ENCODE peak calls at places on chromosomes 12 and 14, in six cellular contexts. E, C, T, I, K and P are unnamed samples.

GRCh38 chr14:73696466-73697390 is 17.5 kb downstream of the PNMA1 start:
- DNase-seq in E (no peak), C (no peak), T (no peak), I (no peak), K (no peak), P (no peak)

GRCh38 chr12:103986823-103987222 is 21.2 kb downstream of the TDG start:
- DNase-seq in E (no peak), C (no peak), T (no peak), I (no peak), K (no peak), P (no peak)

GRCh38 chr14:105411017-105411941 is 8.3 kb upstream of the MTA1 start:
- DNase-seq in E (no peak), C (no peak), T (no peak), I (peak; percentile 69), K (no peak), P (peak; percentile 71)

GRCh38 chr14:102528441-102529170 is 19.0 kb upstream of the ANKRD9 start:
- DNase-seq in E (no peak), C (no peak), T (no peak), I (no peak), K (no peak), P (no peak)

GRCh38 chr12:128755565-128755964 is 68.2 kb downstream of the SLC15A4 start:
- DNase-seq in E (no peak), C (no peak), T (no peak), I (no peak), K (no peak), P (no peak)

GRCh38 chr14:66361013-66361412 is 125.2 kb upstream of the CCDC196 start:
- DNase-seq in E (no peak), C (no peak), T (no peak), I (no peak), K (no peak), P (no peak)

GRCh38 chr12:111012918-111013317 is 92.5 kb upstream of the MYL2 start:
- DNase-seq in E (no peak), C (no peak), T (no peak), I (no peak), K (no peak), P (no peak)

GRCh38 chr14:103746706-103747105 is 31.1 kb downstream of the ZFYVE21 start:
- DNase-seq in E (no peak), C (no peak), T (peak; percentile 70), I (no peak), K (no peak), P (peak; percentile 48)

GRCh38 chr14:74763803-74764531 is 851 bp downstream of the YLPM1 start:
- DNase-seq in E (no peak), C (peak; percentile 31), T (no peak), I (peak; percentile 24), K (no peak), P (peak; percentile 65)

GRCh38 chr14:22994762-22995275 is 12.5 kb upstream of the AJUBA start:
- DNase-seq in E (no peak), C (peak; percentile 66), T (no peak), I (peak; percentile 40), K (peak; percentile 27), P (peak; percentile 67)

GRCh38 chr14:24964048-24964447 is 85.9 kb downstream of the STXBP6 start:
- DNase-seq in E (no peak), C (no peak), T (no peak), I (no peak), K (no peak), P (no peak)

GRCh38 chr12:104694161-104694560 is 237.4 kb downstream of the CHST11 start:
- DNase-seq in E (no peak), C (no peak), T (no peak), I (no peak), K (no peak), P (no peak)

GRCh38 chr14:24123465-24124417 is 6.7 kb upstream of the FITM1 start:
- DNase-seq in E (no peak), C (no peak), T (no peak), I (no peak), K (no peak), P (no peak)

GRCh38 chr12:65535951-65536350 is 257.5 kb downstream of the MSRB3 start:
- DNase-seq in E (no peak), C (no peak), T (no peak), I (no peak), K (no peak), P (no peak)

GRCh38 chr12:20963303-20963702 is 152.8 kb downstream of the SLCO1B3 start:
- DNase-seq in E (no peak), C (no peak), T (no peak), I (no peak), K (no peak), P (no peak)

GRCh38 chr14:77008541-77008940 is 20.0 kb downstream of the IRF2BPL start:
- DNase-seq in E (no peak), C (no peak), T (no peak), I (no peak), K (no peak), P (no peak)

GRCh38 chr12:52730383-52730782 is 27.1 kb upstream of the KRT77 start:
- DNase-seq in E (no peak), C (no peak), T (no peak), I (no peak), K (no peak), P (no peak)

DNA sequence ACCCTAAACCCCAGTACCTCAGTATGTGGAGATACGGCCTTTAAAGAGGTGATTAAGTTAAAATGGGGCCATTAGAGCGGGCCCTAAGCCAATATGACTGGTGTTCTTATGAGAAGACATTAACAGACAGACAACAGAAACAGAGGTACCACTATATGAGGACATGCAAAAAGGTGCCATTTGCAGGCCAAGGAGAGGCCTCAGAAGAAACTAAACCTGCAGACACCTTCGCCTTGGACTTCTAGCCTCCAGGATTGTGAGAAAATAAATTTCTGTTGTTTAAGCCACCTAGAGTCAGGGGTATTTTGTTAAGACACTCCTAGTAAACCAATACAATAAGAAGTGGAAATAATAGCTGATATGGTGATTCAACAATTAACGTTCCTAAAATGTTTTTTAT is 32.6 kb downstream of the PTPRB start:
- DNase-seq in E (no peak), C (no peak), T (no peak), I (no peak), K (no peak), P (no peak)
- H3K27me3 ChIP-seq in E (no peaks in the 10 kb centered on the region), C (no peaks in the 10 kb centered on the region), T (no peaks in the 10 kb centered on the region), I (no peaks in the 10 kb centered on the region), K (no peaks in the 10 kb centered on the region), P (no peaks in the 10 kb centered on the region)

DNA sequence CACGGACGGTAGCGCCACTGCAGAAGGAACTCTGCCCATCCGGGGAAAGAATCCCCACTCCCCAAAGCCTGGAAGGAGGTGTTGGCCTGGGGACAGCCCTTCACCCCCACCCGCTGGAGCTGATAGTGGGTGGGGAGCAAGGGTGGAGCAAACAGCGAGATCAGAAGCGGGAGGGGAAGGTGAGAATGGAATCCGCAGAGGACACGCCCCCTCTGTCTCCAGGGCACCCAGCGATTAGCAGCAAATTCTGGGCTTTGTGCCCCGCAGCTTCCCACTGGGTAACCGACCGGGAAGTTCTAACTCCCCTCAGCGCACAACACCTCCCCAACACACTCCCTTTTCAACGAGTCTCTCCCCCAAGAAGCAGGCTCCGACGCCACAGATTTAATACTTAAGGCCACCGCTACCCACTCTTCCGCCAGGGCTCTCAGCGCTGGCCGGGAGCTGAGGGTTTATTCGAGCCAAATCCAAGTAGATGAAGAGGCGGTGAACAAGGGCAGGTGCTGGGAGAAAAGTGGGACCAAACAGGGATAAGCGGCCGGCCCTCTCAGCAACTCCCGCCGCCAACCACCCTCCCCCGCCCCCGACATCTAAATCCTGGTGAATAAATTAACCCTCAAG is 1.3 kb downstream of the SLC25A29 start:
- DNase-seq in E (peak; percentile 76), C (peak; percentile 84), T (no peak), I (peak; percentile 88), K (peak; percentile 74), P (no peak)
- TF ChIP-seq POLR2A in E (no peak), C (no peak), T (no peak), I (peak; percentile 66), K (no peak), P (no peak)

DNA sequence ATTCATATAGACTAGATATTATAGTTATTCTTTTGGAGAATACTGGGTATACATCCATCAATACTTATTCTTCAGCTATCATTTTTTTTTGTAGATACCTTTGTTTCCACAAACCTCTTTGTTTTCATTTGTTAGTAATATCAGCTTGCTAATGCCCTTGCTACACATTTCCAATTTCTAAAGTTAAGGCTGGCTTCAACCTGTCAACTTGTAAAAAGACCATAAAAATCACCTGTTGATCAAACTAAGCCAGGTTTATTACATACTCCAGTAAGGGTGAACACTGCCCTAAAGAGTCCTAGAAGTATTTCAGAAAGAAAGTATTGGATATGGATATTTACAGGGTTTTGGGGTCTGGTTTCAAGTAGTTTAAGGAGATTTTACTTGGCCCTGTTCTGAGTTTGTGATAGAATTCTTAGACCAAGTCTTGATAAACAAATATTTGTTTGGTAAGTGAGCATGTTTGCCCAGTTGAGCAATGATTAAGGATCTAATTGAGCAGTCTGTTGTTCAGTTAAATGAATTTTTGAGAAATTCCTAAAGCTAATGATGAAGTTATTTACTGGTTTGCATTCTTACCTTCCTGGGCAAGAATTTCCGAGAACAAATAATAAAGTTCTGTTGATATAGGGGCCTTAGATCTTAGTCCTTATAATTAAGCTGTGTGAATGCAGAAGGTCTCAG is 52.8 kb upstream of the LRTM2 start:
- DNase-seq in E (no peak), C (no peak), T (no peak), I (no peak), K (no peak), P (no peak)
- H3K4me1 ChIP-seq in E (no peaks in the 10 kb centered on the region), C (no peaks in the 10 kb centered on the region), T (peaks cover 6% of the 10 kb centered on the region), I (peaks cover 36% of the 10 kb centered on the region), K (no peaks in the 10 kb centered on the region), P (no peaks in the 10 kb centered on the region)

GRCh38 chr14:68722186-68722585 is 70.7 kb downstream of the ZFP36L1 start:
- DNase-seq in E (no peak), C (no peak), T (no peak), I (no peak), K (peak; percentile 14), P (no peak)
- H3K27me3 ChIP-seq in E (no peaks in the 10 kb centered on the region), C (no peaks in the 10 kb centered on the region), T (no peaks in the 10 kb centered on the region), I (no peaks in the 10 kb centered on the region), K (no peaks in the 10 kb centered on the region), P (no peaks in the 10 kb centered on the region)

DNA sequence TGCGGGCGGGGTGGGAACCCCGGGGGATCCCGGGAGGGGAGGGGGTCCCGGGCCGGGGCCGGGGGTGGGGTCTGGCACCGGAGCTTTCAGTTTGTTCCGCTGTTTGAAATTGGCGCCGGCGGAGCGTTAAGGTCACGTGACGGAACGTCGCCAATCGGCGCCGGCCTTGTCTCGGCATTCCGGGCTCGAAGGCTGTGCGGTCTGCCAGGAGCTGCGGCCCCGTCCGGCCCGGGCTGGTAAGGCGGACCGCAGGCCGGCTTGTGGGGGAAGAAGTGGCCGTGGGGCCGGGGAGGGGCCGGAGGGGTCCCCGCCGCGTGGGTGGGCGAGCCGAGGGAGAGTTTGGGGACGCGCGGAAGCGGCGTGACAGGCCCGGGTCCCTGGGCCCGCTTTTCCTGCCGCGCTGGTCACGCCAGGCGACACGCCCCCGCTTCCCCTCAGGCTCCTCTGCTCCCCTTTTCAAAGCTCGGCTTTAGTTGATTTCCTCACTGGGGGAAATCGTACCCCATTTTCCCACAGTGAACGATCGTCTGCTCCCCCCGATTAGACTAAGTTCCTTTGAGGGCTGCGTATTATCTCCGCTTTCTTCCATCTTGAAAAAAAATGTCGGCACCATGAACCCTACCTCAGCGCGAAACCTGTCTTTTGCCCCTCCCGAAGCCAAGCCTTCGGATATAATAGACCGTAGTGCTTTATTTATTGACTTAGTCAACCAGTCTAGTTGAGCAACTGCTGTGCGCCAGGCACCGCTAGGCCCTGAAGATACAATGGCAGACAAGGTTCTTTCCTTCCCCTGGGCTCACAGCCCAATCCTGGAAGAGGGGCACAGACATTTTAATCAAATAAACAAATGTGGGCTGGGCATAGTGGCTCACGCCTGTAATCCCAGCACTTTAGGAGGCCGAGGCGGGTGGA is at the start of the genes FOXM1 and RHNO1:
- DNase-seq in E (peak; percentile 94), C (peak; percentile 96), T (peak; percentile 96), I (peak; percentile 96), K (peak; percentile 90), P (peak; percentile 95)
- TF ChIP-seq POLR2A in E (peak; percentile 52), C (no peak), T (peak; percentile 44), I (peak; percentile 67), K (peak; percentile 24), P (peak; percentile 19)